ENCODE peak calls at places on chromosomes 3 and 15, in eight cellular contexts. O is lower leg skin, T is lower lobe of right lung, B is hepatocyte, G is fibroblast of lung, Y is lung, N is colonic mucosa, E is fibroblast of pulmonary artery. S is an unnamed sample.

GRCh38 chr15:86830304-86830703 is 750.6 kb downstream of the AGBL1 start:
- DNase-seq in G (peak), N (no peak), E (no peak), T (no peak), B (peak), Y (no peak), O (no peak), S (no peak)

GRCh38 chr3:193489949-193490348 is 64.7 kb downstream of the ATP13A4 start:
- DNase-seq in E (no peak), O (no peak), T (no peak), G (no peak), B (no peak), Y (no peak), N (no peak), S (peak)

GRCh38 chr3:111761309-111761795 is 97.7 kb upstream of the PHLDB2 start:
- DNase-seq in Y (no peak), E (peak), T (no peak), B (no peak), O (peak), N (no peak), G (peak), S (peak)

GRCh38 chr3:10933470-10933957 is 59.0 kb upstream of the SLC6A1 start:
- DNase-seq in E (no peak), N (no peak), O (no peak), G (no peak), Y (no peak), T (peak), B (no peak), S (no peak)

GRCh38 chr3:132972333-132972732 is 65.9 kb upstream of the TMEM108 start:
- DNase-seq in B (no peak), E (peak), Y (no peak), N (no peak), G (peak), O (no peak), T (no peak), S (no peak)

GRCh38 chr3:14206548-14207177 is 28.0 kb downstream of the LSM3 start:
- DNase-seq in N (no peak), T (no peak), Y (no peak), G (no peak), E (no peak), B (no peak), O (no peak), S (no peak)

GRCh38 chr3:170502297-170502696 is 83.6 kb downstream of the SLC7A14 start:
- DNase-seq in T (no peak), Y (no peak), E (peak), N (no peak), B (no peak), G (peak), O (no peak), S (no peak)

GRCh38 chr15:96122077-96123027 is 208.1 kb upstream of the NR2F2 start:
- DNase-seq in T (no peak), G (peak), O (no peak), B (peak), Y (no peak), E (no peak), N (no peak), S (no peak)

GRCh38 chr15:73318463-73319351 is 50.1 kb downstream of the HCN4 start:
- DNase-seq in T (no peak), G (peak), E (no peak), Y (no peak), O (no peak), N (no peak), B (no peak), S (peak)

GRCh38 chr15:62672268-62672667 is 370.3 kb upstream of the TPM1 start:
- DNase-seq in E (peak), T (no peak), O (no peak), N (no peak), G (peak), B (no peak), Y (no peak), S (no peak)

GRCh38 chr15:23576034-23576433 is 10.6 kb downstream of the MKRN3 start:
- DNase-seq in B (no peak), Y (no peak), G (no peak), T (no peak), O (no peak), N (no peak), E (no peak), S (no peak)

GRCh38 chr3:24958910-24959447 is 464.3 kb upstream of the THRB start:
- DNase-seq in O (no peak), E (no peak), G (no peak), N (no peak), Y (no peak), T (no peak), B (no peak), S (no peak)

GRCh38 chr15:63256433-63256884 is 20.9 kb upstream of the APH1B start:
- DNase-seq in T (no peak), Y (no peak), B (peak), G (peak), E (peak), N (no peak), O (no peak), S (no peak)

GRCh38 chr15:38796589-38796988 is 232.0 kb upstream of the RASGRP1 start:
- DNase-seq in Y (no peak), T (no peak), O (no peak), G (no peak), E (peak), B (no peak), N (no peak), S (no peak)

GRCh38 chr3:33807190-33807589 is 8.8 kb downstream of the PDCD6IP start:
- DNase-seq in B (no peak), Y (no peak), O (no peak), T (no peak), G (no peak), E (peak), N (peak), S (no peak)

GRCh38 chr3:50157821-50158556 is 2.9 kb downstream of the SEMA3F start:
- DNase-seq in Y (no peak), G (peak), E (peak), N (no peak), B (no peak), O (peak), T (no peak), S (no peak)

GRCh38 chr15:97091093-97091492 is 760.6 kb downstream of the NR2F2 start:
- DNase-seq in G (no peak), T (no peak), E (no peak), N (no peak), B (no peak), O (no peak), Y (no peak), S (no peak)

GRCh38 chr3:113783463-113783862 is 36.6 kb downstream of the ATP6V1A start:
- DNase-seq in B (no peak), T (no peak), E (peak), N (no peak), Y (no peak), O (no peak), G (peak), S (peak)

GRCh38 chr3:167876603-167877325 is 141.2 kb downstream of the SERPINI1 start:
- DNase-seq in B (peak), Y (no peak), E (peak), G (peak), T (no peak), O (peak), N (no peak), S (no peak)

GRCh38 chr3:194617827-194618226 is 15.4 kb downstream of the TMEM44 start:
- DNase-seq in E (peak), O (no peak), B (no peak), G (peak), Y (no peak), N (peak), T (no peak), S (peak)

GRCh38 chr3:189664311-189664710 is 33.1 kb downstream of the TP63 start:
- DNase-seq in Y (no peak), T (no peak), N (no peak), G (peak), B (peak), E (peak), O (peak), S (no peak)

GRCh38 chr3:185423178-185423577 is 60.2 kb downstream of the MAP3K13 start:
- DNase-seq in G (peak), N (peak), E (peak), Y (no peak), B (no peak), O (no peak), T (no peak), S (peak)

GRCh38 chr15:69692342-69692741 is 239.7 kb downstream of the RPLP1 start:
- DNase-seq in O (no peak), E (no peak), T (no peak), G (no peak), N (no peak), Y (no peak), B (no peak), S (no peak)

GRCh38 chr3:66486646-66487045 is 14.2 kb downstream of the LRIG1 start:
- DNase-seq in Y (no peak), B (no peak), O (no peak), N (no peak), G (peak), E (peak), T (no peak), S (no peak)

GRCh38 chr15:61879219-61879618 is 181.0 kb downstream of the VPS13C start:
- DNase-seq in O (no peak), T (no peak), N (no peak), G (peak), E (no peak), B (peak), Y (no peak), S (no peak)

GRCh38 chr3:187088701-187089100 is 50.6 kb downstream of the RPL39L start:
- DNase-seq in N (no peak), B (no peak), E (no peak), G (no peak), O (no peak), Y (no peak), T (no peak), S (no peak)

GRCh38 chr3:66353530-66353929 is 132.7 kb downstream of the SLC25A26 start:
- DNase-seq in O (no peak), G (peak), T (no peak), N (no peak), Y (no peak), E (peak), B (peak), S (no peak)

GRCh38 chr15:89333959-89334509 is 590 bp downstream of the POLG start:
- DNase-seq in T (no peak), N (no peak), G (peak), O (peak), E (peak), Y (no peak), B (no peak), S (no peak)

GRCh38 chr15:89334510-89335288 is at the start of gene POLG:
- DNase-seq in T (peak), E (peak), Y (peak), N (peak), O (peak), G (peak), B (peak), S (peak)

GRCh38 chr15:89330881-89331595 is 3.6 kb downstream of the POLG start:
- DNase-seq in O (no peak), N (no peak), Y (no peak), G (no peak), E (no peak), B (no peak), T (no peak), S (no peak)

GRCh38 chr15:89333011-89333860 is 1.4 kb downstream of the POLG start:
- DNase-seq in B (no peak), T (no peak), Y (no peak), O (no peak), E (no peak), G (no peak), N (no peak), S (peak)

GRCh38 chr15:89332446-89332845 is 2.2 kb downstream of the POLG start:
- DNase-seq in O (no peak), Y (no peak), B (no peak), G (peak), N (no peak), E (peak), T (no peak), S (peak)
- TF ChIP-seq CTCF in O (no peak), Y (no peak), B (peak), G (peak), N (peak), E (peak), T (no peak), S (peak)

GRCh38 chr3:130846181-130846580 is 47.7 kb upstream of the ATP2C1 start:
- DNase-seq in N (no peak), T (no peak), B (no peak), Y (no peak), G (no peak), E (no peak), O (no peak), S (no peak)

GRCh38 chr3:130850846-130851245 is 43.0 kb upstream of the ATP2C1 start:
- DNase-seq in N (no peak), Y (no peak), T (no peak), G (peak), O (no peak), B (no peak), E (peak), S (peak)

GRCh38 chr3:130850044-130850797 is 43.7 kb upstream of the ATP2C1 start:
- DNase-seq in T (no peak), N (no peak), E (peak), O (peak), G (peak), B (peak), Y (no peak), S (peak)

GRCh38 chr3:130844462-130844861 is 49.4 kb upstream of the ATP2C1 start:
- DNase-seq in T (no peak), E (no peak), N (no peak), Y (no peak), G (no peak), O (no peak), B (no peak), S (no peak)

GRCh38 chr3:130849111-130849552 is 44.8 kb upstream of the ATP2C1 start:
- DNase-seq in Y (peak), G (no peak), E (no peak), O (peak), B (no peak), N (peak), T (peak), S (peak)
- H3K4me3 ChIP-seq in Y (no peak), G (no peak), E (no peak), O (no peak), B (no peak), N (no peak), T (no peak), S (no peak)

DNA sequence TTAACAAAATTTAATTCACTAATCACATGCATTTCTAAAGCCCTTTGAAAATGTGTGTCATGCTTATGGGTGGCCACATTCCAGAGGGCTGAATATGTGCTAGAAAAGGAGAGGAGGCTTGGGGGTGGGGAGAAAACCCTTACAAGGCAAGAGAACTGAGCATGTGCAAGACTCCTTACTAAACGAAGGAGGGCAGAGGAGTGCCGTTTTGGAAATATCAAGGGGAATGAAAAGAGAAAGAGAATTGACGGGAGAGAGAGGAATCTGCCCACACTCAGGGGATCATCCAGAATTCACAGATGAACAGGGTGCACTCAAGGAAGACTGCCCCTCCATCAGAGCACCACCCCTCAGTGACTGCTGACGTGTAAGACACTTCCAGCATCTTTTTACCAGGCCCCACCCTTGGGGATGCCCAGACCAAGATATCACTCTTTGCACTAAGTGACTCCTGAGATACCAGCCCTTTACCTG is 37.9 kb upstream of the TSC22D2 start:
- DNase-seq in T (no peak), N (peak), B (peak), E (peak), G (peak), Y (peak), O (peak), S (no peak)
- TF ChIP-seq CTCF in T (no peak), N (no peak), B (no peak), E (peak), G (peak), Y (no peak), O (no peak), S (no peak)

GRCh38 chr15:22243440-22244130 is 163.3 kb downstream of the OR4M2 start:
- DNase-seq in Y (no peak), B (no peak), G (no peak), N (no peak), O (no peak), T (no peak), E (no peak), S (no peak)
- H3K4me3 ChIP-seq in Y (no peak), B (no peak), G (no peak), N (no peak), O (no peak), T (no peak), E (no peak), S (no peak)

GRCh38 chr15:41558400-41559238 is at the start of gene TYRO3:
- DNase-seq in T (peak), E (peak), O (no peak), Y (no peak), N (peak), G (peak), B (peak), S (peak)
- TF ChIP-seq CTCF in T (no peak), E (no peak), O (no peak), Y (no peak), N (no peak), G (no peak), B (no peak), S (no peak)

GRCh38 chr3:146156801-146157310 is 4.1 kb downstream of the PLOD2 start:
- DNase-seq in E (no peak), T (no peak), O (no peak), B (no peak), G (no peak), Y (no peak), N (no peak), S (peak)
- H3K4me3 ChIP-seq in E (peak), T (peak), O (no peak), B (no peak), G (no peak), Y (no peak), N (no peak), S (peak)

GRCh38 chr3:15427182-15427880 is at the start of the genes EAF1 and METTL6:
- DNase-seq in G (peak), E (peak), T (peak), B (peak), N (peak), Y (peak), O (peak), S (peak)
- TF ChIP-seq CTCF in G (peak), E (peak), T (no peak), B (no peak), N (no peak), Y (no peak), O (no peak), S (peak)

GRCh38 chr3:51966941-51967383 is 292 bp downstream of the PCBP4 start:
- DNase-seq in O (no peak), E (no peak), G (no peak), Y (no peak), N (no peak), B (no peak), T (no peak), S (no peak)

GRCh38 chr3:51964521-51964920 is 2.7 kb downstream of the PCBP4 start:
- DNase-seq in B (no peak), T (no peak), O (no peak), N (no peak), G (no peak), E (no peak), Y (no peak), S (no peak)

GRCh38 chr3:51967384-51968174 is at the start of gene PCBP4:
- DNase-seq in O (peak), B (peak), E (peak), N (peak), Y (peak), T (peak), G (peak), S (peak)

GRCh38 chr3:51966486-51966885 is 768 bp downstream of the PCBP4 start:
- DNase-seq in G (no peak), B (no peak), E (no peak), O (no peak), N (no peak), Y (no peak), T (no peak), S (no peak)

GRCh38 chr3:51966016-51966415 is 1.2 kb downstream of the PCBP4 start:
- DNase-seq in G (no peak), E (no peak), N (no peak), Y (no peak), O (no peak), T (no peak), B (no peak), S (no peak)
- H3K4me3 ChIP-seq in G (no peak), E (no peak), N (no peak), Y (no peak), O (no peak), T (no peak), B (no peak), S (no peak)

S was measured in GM12865.